ENCODE peak calls at places on chromosomes 12 and 14, in five cellular contexts. W is AG10803, K is lower leg skin, H is cardiac muscle cell, F is lower lobe of right lung. A is an unnamed sample.

GRCh38 chr14:26415618-26416123 is 182.2 kb downstream of the NOVA1 start:
- DNase-seq in W (no peak), K (no peak), H (no peak), F (no peak), A (no peak)

GRCh38 chr14:78788467-78789360 is 618.5 kb downstream of the NRXN3 start:
- DNase-seq in W (no peak), K (no peak), H (no peak), F (no peak), A (no peak)

GRCh38 chr14:22926316-22926715 is 2.9 kb downstream of the PRMT5 start:
- DNase-seq in W (peak), K (no peak), H (no peak), F (no peak), A (no peak)

GRCh38 chr12:102539651-102540553 is 59.5 kb upstream of the IGF1 start:
- DNase-seq in W (peak), K (no peak), H (peak), F (no peak), A (no peak)

GRCh38 chr14:72745991-72746980 is 147.6 kb downstream of the DPF3 start:
- DNase-seq in W (peak), K (peak), H (peak), F (no peak), A (no peak)

GRCh38 chr14:51353901-51354300 is 113.9 kb downstream of the TMX1 start:
- DNase-seq in W (no peak), K (no peak), H (no peak), F (no peak), A (no peak)

GRCh38 chr12:55619352-55620138 is 17.1 kb upstream of the OR10P1 start:
- DNase-seq in W (peak), K (no peak), H (peak), F (no peak), A (no peak)

GRCh38 chr14:31944256-31945073 is 132.6 kb upstream of the ARHGAP5 start:
- DNase-seq in W (no peak), K (no peak), H (no peak), F (no peak), A (no peak)

GRCh38 chr12:31715283-31715825 is 13.5 kb downstream of the AMN1 start:
- DNase-seq in W (no peak), K (no peak), H (peak), F (no peak), A (no peak)

GRCh38 chr12:132492522-132492921 is 2.6 kb downstream of the FBRSL1 start:
- DNase-seq in W (no peak), K (no peak), H (no peak), F (no peak), A (no peak)

GRCh38 chr14:71783786-71784185 is 148.4 kb upstream of the RGS6 start:
- DNase-seq in W (no peak), K (no peak), H (no peak), F (no peak), A (no peak)

GRCh38 chr12:40336573-40337199 is 111.9 kb downstream of the LRRK2 start:
- DNase-seq in W (peak), K (no peak), H (peak), F (no peak), A (no peak)

GRCh38 chr12:27498159-27498558 is 25.8 kb upstream of the PPFIBP1 start:
- DNase-seq in W (no peak), K (no peak), H (no peak), F (no peak), A (no peak)

GRCh38 chr12:46221255-46222128 is 47.4 kb downstream of the SLC38A1 start:
- DNase-seq in W (peak), K (no peak), H (peak), F (no peak), A (no peak)

GRCh38 chr14:69643430-69644200 is 32.2 kb downstream of the SUSD6 start:
- DNase-seq in W (no peak), K (peak), H (no peak), F (peak), A (no peak)

GRCh38 chr14:71143391-71144290 is 236.4 kb downstream of the PCNX1 start:
- DNase-seq in W (peak), K (peak), H (peak), F (no peak), A (no peak)

DNA sequence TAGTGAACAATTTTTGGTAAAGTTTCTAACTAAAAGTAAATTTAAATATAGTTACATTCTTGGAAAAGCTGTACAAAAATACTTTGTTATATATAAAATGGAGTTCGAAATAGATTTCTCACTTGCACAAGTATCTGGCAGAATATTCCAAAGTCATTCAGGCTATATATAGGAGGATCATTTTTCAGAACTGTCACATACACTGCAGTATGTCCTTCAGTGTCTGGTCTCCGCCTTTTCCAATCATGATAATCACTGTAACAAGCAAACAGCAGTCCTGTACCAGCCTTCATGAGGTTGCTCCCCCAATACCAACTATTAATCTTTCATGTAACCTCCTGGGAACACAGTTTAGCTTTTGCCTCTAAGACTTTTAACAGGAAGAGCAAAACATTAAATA is 18.6 kb downstream of the TBK1 start:
- DNase-seq in W (no peak), K (no peak), H (no peak), F (no peak), A (no peak)
- H3K4me3 ChIP-seq in W (no peak), K (no peak), H (no peak), F (no peak), A (no peak)

GRCh38 chr14:93086441-93087055 is 29.2 kb downstream of the ITPK1 start:
- DNase-seq in W (no peak), K (no peak), H (no peak), F (no peak), A (no peak)

GRCh38 chr14:93084866-93085857 is 30.6 kb downstream of the ITPK1 start:
- DNase-seq in W (no peak), K (no peak), H (no peak), F (no peak), A (no peak)

GRCh38 chr14:93084402-93084801 is 31.3 kb downstream of the ITPK1 start:
- DNase-seq in W (no peak), K (no peak), H (no peak), F (no peak), A (no peak)

GRCh38 chr14:93083898-93084297 is 31.8 kb downstream of the ITPK1 start:
- DNase-seq in W (no peak), K (no peak), H (no peak), F (no peak), A (no peak)

DNA sequence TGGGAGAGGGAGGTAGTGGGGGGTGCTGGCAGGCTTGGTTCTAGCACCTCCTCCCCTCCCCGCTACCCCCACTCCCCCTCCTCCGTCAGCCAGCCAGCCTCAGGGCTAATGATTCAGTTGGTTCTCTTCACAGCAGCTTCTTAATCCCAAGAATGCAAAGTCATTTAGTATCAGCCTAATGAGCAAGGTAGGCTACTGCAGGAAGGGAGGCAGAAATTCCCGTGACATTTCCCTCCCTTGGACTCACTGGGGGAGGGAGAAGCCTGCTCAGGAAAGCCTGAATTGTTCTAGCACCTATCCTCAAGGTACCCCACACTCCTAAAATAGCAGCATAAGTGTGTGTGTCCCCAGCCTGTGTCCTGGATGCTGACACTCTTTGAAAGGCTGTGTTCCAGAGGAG is 29.8 kb downstream of the ITPK1 start:
- DNase-seq in W (no peak), K (no peak), H (no peak), F (no peak), A (no peak)
- H3K4me3 ChIP-seq in W (no peak), K (no peak), H (no peak), F (no peak), A (no peak)

DNA sequence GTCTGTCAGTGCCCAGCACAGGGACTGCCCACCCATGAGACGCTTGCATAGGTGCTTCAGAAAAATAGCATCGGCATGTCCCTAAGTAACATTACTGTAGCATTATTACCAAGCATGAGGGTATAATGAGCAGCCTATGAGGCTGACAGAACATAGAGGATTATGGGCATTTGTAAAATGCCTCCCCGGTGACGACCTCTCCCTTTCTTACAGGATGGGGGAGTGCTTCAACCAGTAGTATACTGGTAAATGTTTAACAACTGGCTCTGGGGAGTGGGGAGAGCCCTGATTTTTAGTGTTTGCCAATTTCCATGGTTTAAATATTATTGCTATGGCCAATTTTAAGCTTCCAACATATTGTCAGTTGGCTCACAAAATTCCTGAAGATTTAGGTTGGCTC is 104.5 kb downstream of the ETNK1 start:
- DNase-seq in W (no peak), K (no peak), H (no peak), F (no peak), A (no peak)
- H3K4me3 ChIP-seq in W (peak), K (no peak), H (no peak), F (no peak), A (no peak)

GRCh38 chr12:119592232-119592631 is 1.3 kb upstream of the TMEM233 start:
- DNase-seq in W (no peak), K (no peak), H (peak), F (no peak), A (no peak)

GRCh38 chr12:119598159-119598558 is 4.6 kb downstream of the TMEM233 start:
- DNase-seq in W (no peak), K (no peak), H (no peak), F (no peak), A (no peak)

GRCh38 chr12:119593578-119594398 is at the start of gene TMEM233:
- DNase-seq in W (no peak), K (no peak), H (peak), F (peak), A (peak)

GRCh38 chr12:119594772-119595445 is 1.3 kb downstream of the TMEM233 start:
- DNase-seq in W (no peak), K (no peak), H (peak), F (no peak), A (no peak)

DNA sequence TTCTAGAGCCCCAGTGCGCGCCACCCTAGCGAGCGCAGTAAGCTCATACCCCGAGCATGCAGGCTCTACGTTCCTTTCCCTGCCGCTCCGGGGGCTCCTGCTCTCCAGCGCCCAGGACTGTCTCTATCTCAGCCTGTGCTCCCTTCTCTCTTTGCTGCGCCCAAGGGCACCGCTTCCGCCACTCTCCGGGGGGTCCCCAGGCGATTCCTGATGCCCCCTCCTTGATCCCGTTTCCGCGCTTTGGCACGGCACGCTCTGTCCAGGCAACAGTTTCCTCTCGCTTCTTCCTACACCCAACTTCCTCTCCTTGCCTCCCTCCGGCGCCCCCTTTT is 791 bp downstream of the TMEM233 start:
- DNase-seq in W (no peak), K (no peak), H (peak), F (no peak), A (peak)
- H3K4me3 ChIP-seq in W (peak), K (peak), H (peak), F (peak), A (no peak)

DNA sequence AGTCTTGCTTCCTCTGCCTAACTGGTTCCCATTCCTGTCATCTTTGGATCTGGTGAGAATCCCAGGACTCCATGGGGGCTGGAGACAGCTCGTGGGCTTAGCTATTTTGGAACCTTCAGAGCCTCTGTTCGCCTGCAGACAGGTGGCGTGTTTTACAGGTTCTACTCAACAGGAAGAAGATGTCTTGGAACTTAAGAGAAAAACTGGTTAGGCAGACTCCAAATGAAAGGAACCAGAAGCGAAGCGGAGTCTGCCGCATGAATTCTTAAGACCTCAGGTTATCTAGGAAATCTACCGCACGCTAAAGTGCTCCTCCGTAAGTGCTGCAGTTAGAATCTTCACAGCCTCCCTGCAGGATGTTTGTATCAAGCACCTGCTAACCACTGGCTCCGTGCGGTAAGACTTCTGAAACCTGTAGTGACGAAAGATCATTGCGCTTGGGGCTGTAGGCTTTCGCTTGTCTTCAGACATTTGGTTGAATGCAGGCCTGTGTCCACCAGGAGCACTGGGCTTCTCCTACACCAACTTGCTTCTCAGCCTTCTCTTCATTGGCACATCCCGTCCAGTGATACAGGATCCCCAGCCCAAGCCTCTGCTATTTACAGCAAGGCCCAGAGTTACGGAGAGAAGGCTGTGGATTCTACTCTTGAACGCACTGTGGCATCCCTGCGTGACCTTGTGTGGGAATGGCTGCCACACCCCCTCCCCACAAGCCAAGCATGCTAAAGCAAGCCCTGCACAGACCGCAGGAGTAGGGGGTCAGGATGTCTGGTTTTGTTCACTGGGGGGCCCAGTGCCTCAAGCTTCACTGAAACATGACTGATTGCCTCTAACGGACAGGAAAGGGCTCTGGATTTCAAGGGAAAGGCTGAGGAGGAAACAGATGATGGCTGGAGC is 35.0 kb downstream of the ACADS start:
- DNase-seq in W (no peak), K (peak), H (no peak), F (no peak), A (no peak)
- H3K4me3 ChIP-seq in W (no peak), K (no peak), H (no peak), F (no peak), A (no peak)

A was measured in aorta.